ENCODE peak calls at places on chromosome 4, in five cellular contexts. M is transverse colon; U is body of pancreas; Q is CD8-positive, alpha-beta T cell; N is astrocyte of the cerebellum. S is an unnamed sample.

GRCh38 chr4:40055379-40055872 is 1.2 kb upstream of the N4BP2 start:
- DNase-seq in U (no peak), Q (no peak), N (no peak), M (no peak), S (no peak)

GRCh38 chr4:188976644-188977115 is 837.4 kb downstream of the TRIML1 start:
- DNase-seq in N (peak; percentile 57), M (no peak), Q (no peak), U (no peak), S (no peak)

GRCh38 chr4:102230194-102230593 is 115.1 kb downstream of the SLC39A8 start:
- DNase-seq in U (no peak), M (no peak), Q (no peak), N (no peak), S (no peak)

GRCh38 chr4:90126805-90127204 is 389 bp upstream of the CCSER1 start:
- DNase-seq in U (no peak), Q (no peak), M (no peak), N (no peak), S (no peak)

GRCh38 chr4:7655549-7656243 is 221.0 kb upstream of the PSAPL1 start:
- DNase-seq in Q (no peak), N (peak; percentile 66), M (no peak), U (no peak), S (no peak)

GRCh38 chr4:88138561-88138960 is 19.9 kb downstream of the ABCG2 start:
- DNase-seq in M (no peak), U (no peak), Q (no peak), N (peak; percentile 9), S (peak; percentile 87)

GRCh38 chr4:10032625-10033024 is 11.3 kb upstream of the SLC2A9 start:
- DNase-seq in N (peak; percentile 55), Q (no peak), U (peak; percentile 28), M (no peak), S (no peak)

GRCh38 chr4:41715155-41715554 is 33.4 kb downstream of the PHOX2B start:
- DNase-seq in U (no peak), N (no peak), Q (no peak), M (no peak), S (no peak)

GRCh38 chr4:173700650-173701049 is 170.6 kb upstream of the HAND2 start:
- DNase-seq in U (no peak), M (no peak), Q (no peak), N (no peak), S (no peak)

GRCh38 chr4:183600189-183600685 is 58.7 kb downstream of the RWDD4 start:
- DNase-seq in M (no peak), N (no peak), U (no peak), Q (no peak), S (no peak)
- TF ChIP-seq CTCF in M (peak; percentile 12), N (peak; percentile 48), U (peak; percentile 29), Q (peak; percentile 18), S (peak; percentile 52)

GRCh38 chr4:108900018-108900417 is 137.2 kb upstream of the ETNPPL start:
- DNase-seq in N (no peak), Q (no peak), M (no peak), U (no peak), S (no peak)
- H3K4me3 ChIP-seq in N (no peak overlapping the region), Q (no peak overlapping the region), M (no peak overlapping the region), U (no peak overlapping the region), S (no peak overlapping the region)

DNA sequence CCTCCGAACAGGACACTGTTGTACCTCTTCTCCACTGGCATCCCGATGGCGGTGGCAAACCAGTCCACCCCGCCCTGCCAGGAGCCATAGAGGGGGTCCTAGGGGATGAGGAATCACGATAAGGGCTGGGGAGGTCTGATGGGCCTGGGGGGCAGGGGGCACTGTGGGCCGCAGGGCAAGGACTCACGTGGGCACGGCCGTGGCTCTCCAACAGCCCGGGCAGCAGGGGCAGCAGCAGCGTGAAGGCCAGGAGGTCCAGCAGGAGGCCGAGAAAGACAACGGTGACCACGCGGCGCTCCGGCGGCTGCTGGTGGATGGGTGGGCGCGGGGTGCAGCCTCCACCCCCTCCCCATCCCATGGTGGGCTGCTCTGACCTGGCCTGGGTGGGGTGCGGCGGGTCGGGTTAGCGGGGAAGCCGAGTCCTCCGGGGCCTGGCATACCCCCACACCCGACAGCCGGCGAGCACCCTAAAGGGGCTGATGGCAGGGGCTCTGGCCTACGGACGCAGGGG is 29.6 kb downstream of the NOP14 start:
- DNase-seq in M (no peak), N (no peak), U (no peak), Q (no peak), S (no peak)
- TF ChIP-seq CTCF in M (no peak), N (no peak), U (no peak), Q (no peak), S (no peak)

GRCh38 chr4:25158817-25159216 is 1.4 kb downstream of the SEPSECS start:
- DNase-seq in Q (no peak), N (no peak), M (no peak), U (no peak), S (no peak)
- H3K4me3 ChIP-seq in Q (no peak overlapping the region), N (no peak overlapping the region), M (no peak overlapping the region), U (no peak overlapping the region), S (no peak overlapping the region)

GRCh38 chr4:98631506-98631905 is 26.9 kb downstream of the TSPAN5 start:
- DNase-seq in M (no peak), Q (no peak), U (no peak), N (no peak), S (no peak)

GRCh38 chr4:98632258-98632657 is 26.2 kb downstream of the TSPAN5 start:
- DNase-seq in U (no peak), M (no peak), Q (no peak), N (no peak), S (no peak)

GRCh38 chr4:98633159-98633558 is 25.3 kb downstream of the TSPAN5 start:
- DNase-seq in Q (no peak), N (no peak), M (no peak), U (no peak), S (no peak)

GRCh38 chr4:98627883-98628282 is 30.5 kb downstream of the TSPAN5 start:
- DNase-seq in N (peak; percentile 35), U (no peak), M (no peak), Q (no peak), S (peak; percentile 70)

DNA sequence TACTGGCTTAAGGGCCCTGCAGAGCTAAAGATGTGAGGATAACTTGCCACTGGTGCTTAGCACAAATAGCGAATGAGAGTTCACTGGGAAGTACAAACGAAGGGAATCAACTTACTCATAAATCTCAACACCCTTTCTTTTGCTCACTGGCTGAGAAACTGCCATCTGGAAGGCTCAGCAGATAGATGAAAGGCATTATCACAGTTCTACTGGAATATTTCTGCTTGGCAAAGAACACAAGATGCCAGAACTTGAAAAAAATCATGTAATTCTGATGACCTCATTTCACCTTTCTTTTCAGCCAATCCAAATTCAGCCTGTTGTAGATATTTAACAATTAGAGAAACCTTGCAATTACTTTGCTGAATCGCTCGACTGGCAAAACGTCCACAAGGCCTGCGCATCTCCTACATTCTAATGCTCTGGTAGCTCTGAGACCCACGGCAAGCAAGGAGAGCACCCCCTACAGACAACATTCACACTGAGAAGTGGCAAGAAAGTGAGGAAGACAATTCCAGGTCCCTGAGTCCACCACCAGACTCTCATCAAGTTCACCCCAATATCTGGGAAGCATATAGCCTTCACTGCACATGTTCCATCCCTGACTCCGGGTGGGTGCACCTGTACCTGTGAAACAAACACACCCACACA is 27.5 kb downstream of the TSPAN5 start:
- DNase-seq in U (peak; percentile 54), Q (no peak), N (no peak), M (no peak), S (no peak)
- TF ChIP-seq CTCF in U (peak; percentile 10), Q (no peak), N (no peak), M (no peak), S (peak; percentile 17)

DNA sequence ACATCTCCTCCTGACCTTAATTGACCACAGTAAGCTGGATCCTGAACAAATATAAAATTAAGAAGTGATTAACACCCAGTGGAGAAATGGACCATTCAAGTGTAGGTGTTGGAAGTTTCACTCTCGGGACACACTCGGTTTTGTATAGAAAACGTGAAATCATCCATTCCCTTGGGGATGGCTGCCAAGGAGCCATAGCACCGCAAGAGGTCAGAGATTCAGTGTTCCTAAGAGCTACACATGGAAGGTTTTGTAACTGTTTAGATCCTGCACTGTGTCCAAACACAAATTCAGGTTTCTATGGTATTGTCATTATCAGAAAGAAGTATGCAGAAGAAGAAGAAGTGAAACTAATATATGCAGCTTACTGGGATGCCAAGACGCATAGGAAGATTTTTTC is 281.0 kb downstream of the LDB2 start:
- DNase-seq in U (no peak), N (peak; percentile 26), Q (no peak), M (no peak), S (no peak)
- H3K4me3 ChIP-seq in U (no peak overlapping the region), N (no peak overlapping the region), Q (no peak overlapping the region), M (no peak overlapping the region), S (no peak overlapping the region)

S was measured in BJ.